ENCODE peak calls at places on chromosomes 11 and 22, in ten cellular contexts. C, E, A, G, F, O, I, Y, W and H are unnamed samples.

GRCh38 chr11:64935634-64936081 is at the start of gene GPHA2:
- DNase-seq in C (no peak), E (peak), A (no peak), G (peak), F (no peak), O (peak), I (no peak), Y (no peak), W (no peak), H (peak)

GRCh38 chr11:19890308-19890707 is 177.7 kb downstream of the NAV2 start:
- DNase-seq in C (peak), E (peak), A (no peak), G (peak), F (no peak), O (peak), I (no peak), Y (no peak), W (no peak), H (no peak)

GRCh38 chr22:28956506-28956905 is 73.1 kb downstream of the ZNRF3 start:
- DNase-seq in C (no peak), E (no peak), A (no peak), G (no peak), F (no peak), O (no peak), I (no peak), Y (peak), W (no peak), H (no peak)

GRCh38 chr22:38291201-38291777 is 18.5 kb upstream of the TMEM184B start:
- DNase-seq in C (no peak), E (no peak), A (no peak), G (no peak), F (no peak), O (no peak), I (no peak), Y (no peak), W (no peak), H (no peak)

GRCh38 chr11:9330387-9331384 is 16.3 kb upstream of the TMEM41B start:
- DNase-seq in C (peak), E (no peak), A (no peak), G (peak), F (no peak), O (no peak), I (no peak), Y (no peak), W (no peak), H (no peak)

GRCh38 chr22:43449205-43449830 is 37.5 kb downstream of the MPPED1 start:
- DNase-seq in C (no peak), E (no peak), A (no peak), G (no peak), F (no peak), O (peak), I (no peak), Y (no peak), W (no peak), H (peak)

GRCh38 chr11:8040261-8040920 is 40.6 kb upstream of the TUB start:
- DNase-seq in C (no peak), E (no peak), A (peak), G (no peak), F (no peak), O (no peak), I (no peak), Y (no peak), W (no peak), H (no peak)

GRCh38 chr11:44556735-44557409 is 8.6 kb upstream of the CD82 start:
- DNase-seq in C (no peak), E (peak), A (peak), G (peak), F (peak), O (peak), I (peak), Y (peak), W (no peak), H (peak)

GRCh38 chr22:22769434-22770279 is 118.0 kb upstream of the IGLL5 start:
- DNase-seq in C (no peak), E (no peak), A (no peak), G (no peak), F (no peak), O (no peak), I (no peak), Y (no peak), W (no peak), H (no peak)

GRCh38 chr22:30870451-30871345 is 97.9 kb downstream of the MORC2 start:
- DNase-seq in C (no peak), E (no peak), A (peak), G (no peak), F (peak), O (no peak), I (no peak), Y (no peak), W (no peak), H (peak)

GRCh38 chr22:28464179-28464578 is 215.5 kb downstream of the TTC28 start:
- DNase-seq in C (no peak), E (peak), A (no peak), G (peak), F (no peak), O (no peak), I (no peak), Y (no peak), W (no peak), H (no peak)

GRCh38 chr22:37334859-37335818 is 52.8 kb downstream of the CYTH4 start:
- DNase-seq in C (no peak), E (peak), A (no peak), G (no peak), F (no peak), O (peak), I (no peak), Y (no peak), W (no peak), H (peak)

GRCh38 chr11:113023986-113024385 is 62.8 kb downstream of the NCAM1 start:
- DNase-seq in C (no peak), E (no peak), A (no peak), G (no peak), F (no peak), O (no peak), I (no peak), Y (no peak), W (no peak), H (no peak)

GRCh38 chr11:66743271-66743968 is 14.4 kb upstream of the SPTBN2 start:
- DNase-seq in C (peak), E (no peak), A (peak), G (no peak), F (no peak), O (no peak), I (no peak), Y (no peak), W (no peak), H (no peak)

GRCh38 chr22:25853078-25853477 is 111.1 kb downstream of the MYO18B start:
- DNase-seq in C (peak), E (no peak), A (no peak), G (no peak), F (no peak), O (no peak), I (no peak), Y (no peak), W (no peak), H (no peak)

GRCh38 chr11:12472401-12473065 is 95.2 kb downstream of the PARVA start:
- DNase-seq in C (no peak), E (peak), A (no peak), G (no peak), F (no peak), O (no peak), I (no peak), Y (no peak), W (no peak), H (no peak)

GRCh38 chr11:44261800-44262591 is 47.9 kb downstream of the ALX4 start:
- DNase-seq in C (no peak), E (no peak), A (no peak), G (no peak), F (no peak), O (no peak), I (no peak), Y (no peak), W (no peak), H (no peak)

GRCh38 chr11:134640971-134641968 is 229.2 kb upstream of the B3GAT1 start:
- DNase-seq in C (no peak), E (no peak), A (no peak), G (no peak), F (no peak), O (no peak), I (no peak), Y (no peak), W (no peak), H (peak)

GRCh38 chr11:106276859-106277436 is 199.5 kb downstream of the AASDHPPT start:
- DNase-seq in C (no peak), E (peak), A (no peak), G (peak), F (no peak), O (peak), I (no peak), Y (no peak), W (no peak), H (peak)

GRCh38 chr11:107549253-107549953 is 16.1 kb downstream of the ALKBH8 start:
- DNase-seq in C (peak), E (peak), A (peak), G (peak), F (no peak), O (peak), I (peak), Y (peak), W (no peak), H (no peak)

GRCh38 chr11:62852523-62853188 is 13.3 kb upstream of the WDR74 start:
- DNase-seq in C (no peak), E (no peak), A (no peak), G (no peak), F (no peak), O (no peak), I (no peak), Y (no peak), W (no peak), H (no peak)

GRCh38 chr11:61529537-61530225 is 21.1 kb downstream of the LRRC10B start:
- DNase-seq in C (no peak), E (no peak), A (peak), G (peak), F (peak), O (no peak), I (no peak), Y (no peak), W (no peak), H (no peak)

GRCh38 chr22:30667092-30667485 is 586 bp downstream of the DUSP18 start:
- DNase-seq in C (no peak), E (peak), A (peak), G (no peak), F (no peak), O (no peak), I (peak), Y (peak), W (no peak), H (no peak)

GRCh38 chr22:37999640-38000272 is 15.4 kb upstream of the SOX10 start:
- DNase-seq in C (peak), E (peak), A (no peak), G (peak), F (no peak), O (peak), I (no peak), Y (peak), W (peak), H (no peak)

GRCh38 chr22:42780070-42780540 is 59.4 kb upstream of the A4GALT start:
- DNase-seq in C (peak), E (peak), A (peak), G (peak), F (peak), O (peak), I (peak), Y (peak), W (no peak), H (peak)

DNA sequence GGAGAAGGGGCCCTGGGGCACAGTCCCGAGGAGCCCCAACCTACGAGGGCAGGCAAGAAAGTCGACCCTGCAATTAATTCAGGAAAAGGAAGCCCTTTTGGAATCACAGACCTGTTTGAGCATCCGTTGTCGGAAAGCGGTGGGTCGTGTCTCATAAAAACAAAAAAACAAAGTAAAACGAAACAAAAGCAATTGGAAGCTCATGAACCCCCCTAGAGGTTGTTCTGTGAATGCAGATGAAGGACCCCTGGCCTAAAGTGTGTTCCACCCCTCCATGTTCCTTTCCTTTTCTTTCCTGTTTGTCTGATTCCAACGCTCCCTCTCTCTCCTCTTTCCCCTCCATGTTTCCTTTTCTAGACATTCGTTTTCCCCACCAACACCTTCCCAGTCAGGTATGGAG is 203.7 kb downstream of the GRIK4 start:
- DNase-seq in C (no peak), E (peak), A (no peak), G (peak), F (no peak), O (peak), I (no peak), Y (peak), W (no peak), H (no peak)
- H3K4me3 ChIP-seq in C (no peak), E (no peak), A (no peak), G (peak), F (no peak), O (no peak), I (no peak), Y (peak), W (no peak), H (no peak)

DNA sequence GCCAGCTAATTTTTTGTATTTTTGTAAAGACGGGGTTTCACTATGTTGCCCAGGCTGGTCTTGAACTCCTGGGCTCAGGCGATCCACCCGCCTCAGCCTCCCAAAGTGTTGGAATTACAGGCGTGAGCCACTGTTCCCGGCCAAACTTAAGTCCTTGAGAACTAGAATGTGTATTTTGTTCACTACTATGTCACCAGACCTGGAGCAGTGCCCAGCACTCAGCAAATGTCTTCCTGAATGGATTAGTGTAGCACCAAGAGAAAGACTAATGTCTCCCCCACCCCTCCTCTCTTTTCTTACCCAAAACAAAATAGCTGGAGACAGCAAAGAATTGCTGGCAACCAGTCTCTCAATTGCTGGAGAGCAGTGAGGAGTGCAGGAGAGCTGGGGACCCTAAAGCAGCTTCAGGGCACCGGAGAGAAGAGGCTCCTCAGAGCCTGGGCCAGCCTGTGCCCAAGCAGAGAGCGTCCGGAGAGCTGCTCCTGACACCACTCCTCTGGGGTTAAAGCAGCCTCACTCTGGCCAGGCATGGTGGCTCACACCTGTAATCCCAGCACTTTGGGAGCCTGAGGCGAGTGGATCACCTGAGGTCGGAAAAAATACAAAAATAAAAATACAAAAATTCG is 14.9 kb downstream of the SLC25A18 start:
- DNase-seq in C (no peak), E (peak), A (peak), G (peak), F (peak), O (no peak), I (no peak), Y (no peak), W (no peak), H (no peak)
- H3K27ac ChIP-seq in C (no peak), E (no peak), A (peak), G (no peak), F (peak), O (no peak), I (no peak), Y (no peak), W (no peak), H (no peak)

DNA sequence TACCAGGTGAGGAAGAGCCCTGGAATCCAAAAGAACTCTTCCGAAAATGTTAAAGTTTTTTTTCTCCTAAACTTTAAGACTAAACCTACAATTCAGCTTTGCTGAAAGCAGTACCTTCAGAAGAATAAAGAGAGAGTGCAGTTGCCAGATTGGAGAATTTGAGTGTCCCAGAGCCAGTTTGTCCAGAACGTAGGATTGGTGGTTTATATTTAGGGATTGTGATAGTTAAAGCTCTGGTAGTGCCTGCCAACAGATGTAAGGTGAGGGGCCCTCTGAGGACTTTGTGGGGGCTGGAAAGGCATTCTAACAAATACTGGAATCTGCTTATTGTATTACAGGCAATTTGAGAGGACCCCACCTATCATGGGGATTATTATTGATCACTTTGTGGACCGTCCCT is 39.8 kb downstream of the ATG13 start:
- DNase-seq in C (no peak), E (no peak), A (no peak), G (no peak), F (no peak), O (no peak), I (no peak), Y (no peak), W (no peak), H (no peak)
- H3K4me3 ChIP-seq in C (no peak), E (no peak), A (no peak), G (no peak), F (no peak), O (no peak), I (no peak), Y (no peak), W (no peak), H (no peak)

DNA sequence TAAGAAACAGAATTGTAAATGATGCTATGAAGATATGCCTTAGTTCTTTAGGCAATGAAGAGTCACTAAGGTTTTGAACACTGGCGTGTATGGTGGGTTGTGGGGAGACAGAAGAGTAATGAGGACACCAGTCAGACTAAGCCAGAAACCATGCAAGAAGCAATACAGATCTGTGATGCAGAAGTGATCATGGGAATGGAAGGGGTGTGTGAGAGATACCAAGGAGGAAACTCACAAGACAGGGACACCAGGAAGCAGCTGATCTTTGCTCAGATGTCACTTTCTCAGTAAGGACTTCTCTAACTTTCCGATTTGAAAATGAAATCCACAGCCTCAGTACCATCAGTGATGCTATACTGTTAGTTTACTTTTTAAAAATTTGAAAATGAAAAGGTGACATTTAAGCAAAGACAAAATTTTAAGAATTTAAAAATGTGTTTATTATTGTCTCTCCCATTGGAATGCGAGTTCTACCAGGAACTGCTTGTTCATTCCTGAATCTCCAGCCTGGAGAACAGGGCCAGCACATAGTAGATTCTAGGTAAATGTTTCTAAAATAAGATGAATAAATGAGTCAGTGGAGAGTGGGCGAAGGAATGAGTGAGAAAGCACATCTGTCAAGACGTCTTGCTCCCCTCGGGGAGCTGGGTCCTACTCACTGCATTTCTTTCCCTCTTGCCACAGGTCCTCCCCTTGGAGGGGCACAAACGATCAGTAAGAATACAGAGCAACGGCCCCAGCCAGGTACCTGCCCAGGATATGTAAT is 60.4 kb downstream of the KCNJ1 start:
- DNase-seq in C (no peak), E (no peak), A (no peak), G (no peak), F (no peak), O (no peak), I (no peak), Y (no peak), W (no peak), H (no peak)
- H3K27ac ChIP-seq in C (no peak), E (no peak), A (no peak), G (no peak), F (no peak), O (no peak), I (no peak), Y (no peak), W (no peak), H (no peak)

GRCh38 chr11:110128161-110128560 is 35.0 kb downstream of the ZC3H12C start:
- DNase-seq in C (no peak), E (peak), A (no peak), G (peak), F (no peak), O (peak), I (no peak), Y (no peak), W (no peak), H (peak)
- H3K4me3 ChIP-seq in C (no peak), E (no peak), A (no peak), G (no peak), F (no peak), O (no peak), I (no peak), Y (no peak), W (no peak), H (peak)

GRCh38 chr11:28834877-28835276 is 726.7 kb downstream of the METTL15 start:
- DNase-seq in C (peak), E (peak), A (no peak), G (peak), F (no peak), O (peak), I (no peak), Y (no peak), W (no peak), H (no peak)
- H3K27ac ChIP-seq in C (peak), E (no peak), A (no peak), G (peak), F (no peak), O (no peak), I (no peak), Y (no peak), W (no peak), H (no peak)

GRCh38 chr22:50252081-50253045 is 1.3 kb upstream of the HDAC10 start:
- DNase-seq in C (peak), E (peak), A (peak), G (peak), F (peak), O (peak), I (peak), Y (peak), W (no peak), H (peak)
- H3K4me3 ChIP-seq in C (no peak), E (no peak), A (peak), G (no peak), F (no peak), O (no peak), I (no peak), Y (no peak), W (no peak), H (peak)

GRCh38 chr11:129854229-129854805 is 38.7 kb downstream of the TMEM45B start:
- DNase-seq in C (no peak), E (no peak), A (no peak), G (no peak), F (no peak), O (no peak), I (no peak), Y (no peak), W (no peak), H (no peak)
- H3K27ac ChIP-seq in C (no peak), E (no peak), A (peak), G (no peak), F (no peak), O (no peak), I (peak), Y (no peak), W (no peak), H (no peak)